ENCODE peak calls at places on chromosomes 3 and 15, in eight cellular contexts. I, Y, Q, R, D, H, J and P are unnamed samples.

GRCh38 chr3:168071971-168072645 is 23.6 kb downstream of the GOLIM4 start:
- DNase-seq in I (peak; percentile 20), Y (no peak), Q (no peak), R (no peak), D (peak; percentile 11), H (no peak), J (no peak), P (no peak)

GRCh38 chr3:20898962-20899361 is 713.0 kb upstream of the SGO1 start:
- DNase-seq in I (no peak), Y (no peak), Q (no peak), R (no peak), D (no peak), H (no peak), J (no peak), P (no peak)

GRCh38 chr15:52349062-52349700 is 53.6 kb upstream of the MYO5C start:
- DNase-seq in I (no peak), Y (peak; percentile 21), Q (no peak), R (no peak), D (no peak), H (no peak), J (no peak), P (no peak)

GRCh38 chr3:129727707-129728106 is 121.2 kb upstream of the PLXND1 start:
- DNase-seq in I (no peak), Y (no peak), Q (peak; percentile 25), R (no peak), D (no peak), H (peak; percentile 16), J (no peak), P (no peak)

GRCh38 chr3:147616998-147617619 is 207.9 kb downstream of the ZIC1 start:
- DNase-seq in I (peak; percentile 48), Y (peak; percentile 12), Q (no peak), R (no peak), D (no peak), H (peak; percentile 39), J (no peak), P (no peak)

GRCh38 chr3:134197681-134198261 is 52.9 kb downstream of the RYK start:
- DNase-seq in I (peak; percentile 72), Y (peak; percentile 57), Q (no peak), R (no peak), D (peak; percentile 66), H (peak; percentile 71), J (no peak), P (no peak)

GRCh38 chr3:16286161-16286560 is 21.1 kb downstream of the OXNAD1 start:
- DNase-seq in I (no peak), Y (no peak), Q (no peak), R (no peak), D (no peak), H (no peak), J (no peak), P (no peak)

GRCh38 chr15:29106551-29107290 is 162.9 kb downstream of the NSMCE3 start:
- DNase-seq in I (no peak), Y (no peak), Q (no peak), R (peak; percentile 48), D (no peak), H (no peak), J (no peak), P (no peak)

GRCh38 chr3:62110801-62111200 is 262.5 kb downstream of the FEZF2 start:
- DNase-seq in I (no peak), Y (no peak), Q (no peak), R (no peak), D (no peak), H (no peak), J (no peak), P (no peak)

GRCh38 chr3:146715176-146715575 is 110.0 kb upstream of the PLSCR5 start:
- DNase-seq in I (peak; percentile 28), Y (no peak), Q (no peak), R (no peak), D (no peak), H (no peak), J (no peak), P (no peak)

GRCh38 chr15:75161106-75161505 is 40.6 kb upstream of the C15orf39 start:
- DNase-seq in I (no peak), Y (no peak), Q (no peak), R (no peak), D (no peak), H (no peak), J (no peak), P (no peak)

GRCh38 chr15:93495799-93496637 is 407.0 kb upstream of the RGMA start:
- DNase-seq in I (no peak), Y (no peak), Q (no peak), R (no peak), D (no peak), H (no peak), J (no peak), P (no peak)

GRCh38 chr3:63877737-63878393 is 14.2 kb downstream of the ATXN7 start:
- DNase-seq in I (no peak), Y (no peak), Q (no peak), R (no peak), D (no peak), H (no peak), J (no peak), P (no peak)

GRCh38 chr15:85707519-85708338 is 87.0 kb downstream of the KLHL25 start:
- DNase-seq in I (no peak), Y (no peak), Q (peak; percentile 52), R (no peak), D (no peak), H (peak; percentile 48), J (peak; percentile 77), P (no peak)

GRCh38 chr15:25793354-25794050 is 69.6 kb downstream of the ATP10A start:
- DNase-seq in I (no peak), Y (no peak), Q (peak; percentile 22), R (no peak), D (no peak), H (no peak), J (no peak), P (peak; percentile 15)

GRCh38 chr3:71930056-71930991 is 145.4 kb upstream of the PROK2 start:
- DNase-seq in I (peak; percentile 31), Y (peak; percentile 36), Q (no peak), R (no peak), D (peak; percentile 13), H (no peak), J (no peak), P (peak; percentile 72)

GRCh38 chr15:64251121-64251520 is 88.3 kb upstream of the PPIB start:
- DNase-seq in I (no peak), Y (no peak), Q (no peak), R (no peak), D (peak; percentile 39), H (no peak), J (no peak), P (no peak)